ENCODE peak calls at places on chromosomes 13 and 19, in eight cellular contexts. One of them, this sample, is unnamed.

GRCh38 chr19:1240925-1241324 is 626 bp upstream of the ATP5F1D start:
- DNase-seq in mucosa of descending colon: no peak
- DNase-seq in transverse colon: no peak
- DNase-seq in AG04450: no peak
- DNase-seq in type B pancreatic cell: no peak
- DNase-seq in adrenal gland: no peak
- DNase-seq in dorsolateral prefrontal cortex: no peak
- DNase-seq in HCT116: no peak
- DNase-seq in this sample: no peak

GRCh38 chr19:42113641-42114348 is 18.5 kb downstream of the POU2F2 start:
- DNase-seq in type B pancreatic cell: no peak
- DNase-seq in HCT116: peak
- DNase-seq in AG04450: peak
- DNase-seq in adrenal gland: no peak
- DNase-seq in mucosa of descending colon: no peak
- DNase-seq in dorsolateral prefrontal cortex: no peak
- DNase-seq in transverse colon: no peak
- DNase-seq in this sample: peak

GRCh38 chr19:8204961-8205360 is 4.2 kb upstream of the CERS4 start:
- DNase-seq in dorsolateral prefrontal cortex: no peak
- DNase-seq in HCT116: no peak
- DNase-seq in AG04450: no peak
- DNase-seq in transverse colon: no peak
- DNase-seq in adrenal gland: no peak
- DNase-seq in mucosa of descending colon: no peak
- DNase-seq in type B pancreatic cell: no peak
- DNase-seq in this sample: no peak

GRCh38 chr13:93227280-93227905 is 786 bp downstream of the GPC6 start:
- DNase-seq in adrenal gland: no peak
- DNase-seq in dorsolateral prefrontal cortex: no peak
- DNase-seq in mucosa of descending colon: peak
- DNase-seq in transverse colon: peak
- DNase-seq in AG04450: no peak
- DNase-seq in HCT116: no peak
- DNase-seq in type B pancreatic cell: peak
- DNase-seq in this sample: no peak

GRCh38 chr13:104875008-104875762 is 1660.3 kb downstream of the EFNB2 start:
- DNase-seq in mucosa of descending colon: no peak
- DNase-seq in type B pancreatic cell: no peak
- DNase-seq in transverse colon: no peak
- DNase-seq in HCT116: no peak
- DNase-seq in dorsolateral prefrontal cortex: no peak
- DNase-seq in adrenal gland: no peak
- DNase-seq in AG04450: no peak
- DNase-seq in this sample: no peak

GRCh38 chr19:50300814-50301606 is 28.2 kb downstream of the KCNC3 start:
- DNase-seq in type B pancreatic cell: no peak
- DNase-seq in dorsolateral prefrontal cortex: no peak
- DNase-seq in HCT116: peak
- DNase-seq in mucosa of descending colon: no peak
- DNase-seq in adrenal gland: no peak
- DNase-seq in AG04450: peak
- DNase-seq in transverse colon: no peak
- DNase-seq in this sample: no peak

GRCh38 chr13:98839826-98840769 is 87.6 kb upstream of the SLC15A1 start:
- DNase-seq in dorsolateral prefrontal cortex: peak
- DNase-seq in type B pancreatic cell: no peak
- DNase-seq in mucosa of descending colon: peak
- DNase-seq in adrenal gland: peak
- DNase-seq in transverse colon: peak
- DNase-seq in HCT116: peak
- DNase-seq in AG04450: no peak
- DNase-seq in this sample: peak

GRCh38 chr13:39688699-39689405 is 33.4 kb downstream of the COG6 start:
- DNase-seq in AG04450: no peak
- DNase-seq in dorsolateral prefrontal cortex: no peak
- DNase-seq in adrenal gland: no peak
- DNase-seq in mucosa of descending colon: no peak
- DNase-seq in type B pancreatic cell: no peak
- DNase-seq in transverse colon: no peak
- DNase-seq in HCT116: no peak
- DNase-seq in this sample: peak

GRCh38 chr13:23433171-23434153 is at the start of gene SACS:
- DNase-seq in transverse colon: no peak
- DNase-seq in dorsolateral prefrontal cortex: peak
- DNase-seq in type B pancreatic cell: peak
- DNase-seq in adrenal gland: peak
- DNase-seq in mucosa of descending colon: no peak
- DNase-seq in HCT116: no peak
- DNase-seq in AG04450: no peak
- DNase-seq in this sample: no peak

GRCh38 chr19:2015611-2015950 is at the start of gene BTBD2:
- DNase-seq in HCT116: peak
- DNase-seq in AG04450: peak
- DNase-seq in mucosa of descending colon: peak
- DNase-seq in dorsolateral prefrontal cortex: peak
- DNase-seq in transverse colon: peak
- DNase-seq in adrenal gland: peak
- DNase-seq in type B pancreatic cell: no peak
- DNase-seq in this sample: no peak

GRCh38 chr13:113224486-113224885 is 15.1 kb downstream of the CUL4A start:
- DNase-seq in HCT116: no peak
- DNase-seq in adrenal gland: no peak
- DNase-seq in AG04450: no peak
- DNase-seq in mucosa of descending colon: peak
- DNase-seq in dorsolateral prefrontal cortex: no peak
- DNase-seq in type B pancreatic cell: no peak
- DNase-seq in transverse colon: no peak
- DNase-seq in this sample: no peak

DNA sequence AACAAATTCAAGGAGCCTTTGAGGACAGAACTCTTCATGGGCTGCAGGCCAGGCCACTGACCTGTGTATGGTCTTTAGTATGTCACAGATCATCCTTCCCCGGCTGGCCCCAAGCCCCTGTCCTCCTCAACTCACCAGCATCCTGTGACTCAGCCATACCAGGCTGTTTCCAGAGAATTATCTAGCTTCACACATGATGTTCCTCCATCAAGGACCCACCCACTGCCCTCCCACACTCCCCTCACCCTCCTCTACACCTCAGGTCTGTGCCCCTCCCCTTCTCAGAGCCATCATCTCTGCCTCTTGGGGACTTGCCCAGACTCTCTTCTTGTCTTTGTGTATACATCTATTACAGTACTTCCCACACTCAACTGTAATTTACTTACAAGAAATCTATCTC is 14.7 kb downstream of the DCT start:
- DNase-seq in adrenal gland: no peak
- DNase-seq in HCT116: no peak
- DNase-seq in type B pancreatic cell: no peak
- DNase-seq in transverse colon: no peak
- DNase-seq in mucosa of descending colon: no peak
- DNase-seq in dorsolateral prefrontal cortex: no peak
- DNase-seq in AG04450: no peak
- DNase-seq in this sample: no peak
- TF ChIP-seq CTCF in adrenal gland: no peak
- TF ChIP-seq CTCF in HCT116: no peak
- TF ChIP-seq CTCF in type B pancreatic cell: no peak
- TF ChIP-seq CTCF in transverse colon: no peak
- TF ChIP-seq CTCF in mucosa of descending colon: no peak
- TF ChIP-seq CTCF in dorsolateral prefrontal cortex: no peak
- TF ChIP-seq CTCF in AG04450: no peak
- TF ChIP-seq CTCF in this sample: no peak

DNA sequence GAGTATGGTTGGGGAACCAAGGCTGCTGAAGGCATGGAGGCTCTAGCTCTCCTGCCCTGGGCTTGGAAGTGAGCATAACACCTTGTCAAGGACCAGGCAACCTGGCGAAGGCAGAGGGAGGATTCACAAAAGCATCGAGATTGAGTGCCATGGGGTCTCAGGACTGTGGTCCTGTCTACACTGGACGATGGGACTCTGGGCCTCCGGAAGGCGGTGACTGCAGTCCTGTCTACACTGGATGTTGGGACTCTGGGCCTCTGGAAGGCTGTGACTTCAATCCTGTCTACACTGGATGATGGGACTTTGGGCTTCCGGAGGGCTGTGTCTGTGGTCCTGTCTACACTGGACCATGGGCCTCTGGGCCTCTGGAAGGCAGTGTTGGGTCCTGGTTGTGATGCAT is 290.4 kb downstream of the TEX29 start:
- DNase-seq in adrenal gland: no peak
- DNase-seq in transverse colon: no peak
- DNase-seq in HCT116: no peak
- DNase-seq in dorsolateral prefrontal cortex: no peak
- DNase-seq in mucosa of descending colon: no peak
- DNase-seq in type B pancreatic cell: peak
- DNase-seq in AG04450: no peak
- DNase-seq in this sample: no peak
- TF ChIP-seq CTCF in adrenal gland: no peak
- TF ChIP-seq CTCF in transverse colon: no peak
- TF ChIP-seq CTCF in HCT116: no peak
- TF ChIP-seq CTCF in dorsolateral prefrontal cortex: no peak
- TF ChIP-seq CTCF in mucosa of descending colon: no peak
- TF ChIP-seq CTCF in type B pancreatic cell: no peak
- TF ChIP-seq CTCF in AG04450: no peak
- TF ChIP-seq CTCF in this sample: no peak

DNA sequence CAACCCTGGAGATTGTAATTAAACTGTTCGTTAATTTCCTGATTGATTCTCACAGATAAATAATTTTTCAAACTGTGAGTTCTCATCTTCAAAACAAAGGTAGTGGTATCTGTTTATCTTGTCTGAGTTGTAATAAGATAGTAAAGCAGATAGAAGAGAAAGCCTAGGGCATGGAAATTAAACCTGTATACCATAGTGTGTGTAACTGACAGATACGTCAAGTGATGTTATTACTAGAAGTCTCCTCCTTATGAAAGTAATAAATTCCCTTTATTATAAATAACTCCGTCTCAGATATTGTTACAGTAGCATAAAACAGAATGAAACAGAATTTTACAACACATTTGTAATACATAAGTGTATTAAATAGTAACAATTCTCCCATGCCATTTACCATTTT is 1065.1 kb downstream of the SLITRK1 start:
- DNase-seq in adrenal gland: no peak
- DNase-seq in type B pancreatic cell: no peak
- DNase-seq in mucosa of descending colon: no peak
- DNase-seq in dorsolateral prefrontal cortex: no peak
- DNase-seq in HCT116: no peak
- DNase-seq in AG04450: no peak
- DNase-seq in transverse colon: no peak
- DNase-seq in this sample: no peak
- TF ChIP-seq CTCF in adrenal gland: no peak
- TF ChIP-seq CTCF in type B pancreatic cell: no peak
- TF ChIP-seq CTCF in mucosa of descending colon: no peak
- TF ChIP-seq CTCF in dorsolateral prefrontal cortex: no peak
- TF ChIP-seq CTCF in HCT116: no peak
- TF ChIP-seq CTCF in AG04450: no peak
- TF ChIP-seq CTCF in transverse colon: no peak
- TF ChIP-seq CTCF in this sample: no peak

GRCh38 chr13:48975101-48975925 is at the start of gene FNDC3A:
- DNase-seq in transverse colon: peak
- DNase-seq in type B pancreatic cell: no peak
- DNase-seq in mucosa of descending colon: peak
- DNase-seq in AG04450: peak
- DNase-seq in dorsolateral prefrontal cortex: peak
- DNase-seq in adrenal gland: peak
- DNase-seq in HCT116: peak
- DNase-seq in this sample: peak
- TF ChIP-seq CTCF in transverse colon: no peak
- TF ChIP-seq CTCF in type B pancreatic cell: peak
- TF ChIP-seq CTCF in mucosa of descending colon: no peak
- TF ChIP-seq CTCF in AG04450: peak
- TF ChIP-seq CTCF in dorsolateral prefrontal cortex: peak
- TF ChIP-seq CTCF in adrenal gland: no peak
- TF ChIP-seq CTCF in HCT116: no peak
- TF ChIP-seq CTCF in this sample: no peak

GRCh38 chr19:38569368-38569983 is 48.3 kb downstream of the MAP4K1 start:
- DNase-seq in mucosa of descending colon: no peak
- DNase-seq in AG04450: no peak
- DNase-seq in HCT116: no peak
- DNase-seq in transverse colon: no peak
- DNase-seq in type B pancreatic cell: no peak
- DNase-seq in adrenal gland: no peak
- DNase-seq in dorsolateral prefrontal cortex: no peak
- DNase-seq in this sample: no peak
- TF ChIP-seq CTCF in mucosa of descending colon: no peak
- TF ChIP-seq CTCF in AG04450: no peak
- TF ChIP-seq CTCF in HCT116: no peak
- TF ChIP-seq CTCF in transverse colon: no peak
- TF ChIP-seq CTCF in type B pancreatic cell: no peak
- TF ChIP-seq CTCF in adrenal gland: no peak
- TF ChIP-seq CTCF in dorsolateral prefrontal cortex: no peak
- TF ChIP-seq CTCF in this sample: no peak

DNA sequence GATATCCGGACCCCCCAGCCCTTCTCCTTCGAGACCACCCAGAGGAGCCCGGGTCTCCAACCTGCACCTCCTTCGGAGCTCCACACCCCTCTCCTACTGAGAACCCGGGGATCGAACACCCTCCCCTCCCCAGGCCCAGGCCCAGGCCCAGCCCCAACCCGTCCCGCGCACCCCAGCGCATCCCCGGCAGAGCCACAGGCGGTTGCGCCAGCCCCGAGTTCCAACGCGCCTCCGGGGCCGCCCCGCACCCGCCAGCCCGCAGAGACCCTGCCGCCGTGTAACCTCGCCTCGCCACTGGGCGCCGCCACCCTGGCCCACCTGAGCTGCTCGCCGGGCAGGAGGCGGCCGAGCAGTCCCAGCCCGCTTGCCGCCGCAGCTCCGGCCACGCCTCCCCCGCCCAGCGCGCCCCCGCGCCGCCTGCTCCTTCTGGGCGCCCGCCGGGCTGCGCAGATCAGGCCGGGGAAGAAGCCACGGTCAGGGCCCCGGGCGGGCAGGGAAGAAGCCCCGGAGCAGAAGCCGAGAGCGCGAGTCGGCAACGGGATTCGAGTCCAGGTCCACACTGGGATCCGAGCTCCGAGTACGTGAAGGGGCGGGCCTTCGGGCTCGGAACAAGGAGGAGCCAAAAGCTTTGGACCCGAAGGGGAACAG is at the start of gene MBOAT7:
- DNase-seq in type B pancreatic cell: no peak
- DNase-seq in AG04450: no peak
- DNase-seq in mucosa of descending colon: no peak
- DNase-seq in transverse colon: no peak
- DNase-seq in HCT116: no peak
- DNase-seq in adrenal gland: no peak
- DNase-seq in dorsolateral prefrontal cortex: no peak
- DNase-seq in this sample: peak
- TF ChIP-seq CTCF in type B pancreatic cell: peak
- TF ChIP-seq CTCF in AG04450: no peak
- TF ChIP-seq CTCF in mucosa of descending colon: no peak
- TF ChIP-seq CTCF in transverse colon: no peak
- TF ChIP-seq CTCF in HCT116: peak
- TF ChIP-seq CTCF in adrenal gland: no peak
- TF ChIP-seq CTCF in dorsolateral prefrontal cortex: no peak
- TF ChIP-seq CTCF in this sample: peak